ENCODE peak calls at places on chromosomes 13 and 19, in six cellular contexts. B, E, G, U, Q and T are unnamed samples. For H3K36me3 and H3K4me1, the result is how much of the 10 kb centered on the place peaks cover.

GRCh38 chr19:30441011-30441410 is 68.8 kb downstream of the ZNF536 start:
- DNase-seq in Q (no peak), B (no peak), U (no peak), G (no peak), E (no peak), T (no peak)

GRCh38 chr13:87669379-87669978 is 1.7 kb upstream of the SLITRK5 start:
- DNase-seq in G (no peak), E (no peak), B (no peak), Q (no peak), U (no peak), T (no peak)

GRCh38 chr19:16073988-16074387 is 2.3 kb upstream of the TPM4 start:
- DNase-seq in U (no peak), E (no peak), B (no peak), G (no peak), Q (no peak), T (no peak)

GRCh38 chr13:110758195-110758594 is 44.7 kb downstream of the ING1 start:
- DNase-seq in Q (no peak), G (no peak), E (no peak), U (no peak), B (no peak), T (no peak)

GRCh38 chr13:32309812-32310706 is 5.1 kb downstream of the ZAR1L start:
- DNase-seq in U (no peak), Q (no peak), G (peak), B (no peak), E (no peak), T (peak)

GRCh38 chr13:29924482-29924884 is 74.1 kb upstream of the UBL3 start:
- DNase-seq in Q (no peak), G (no peak), U (no peak), B (no peak), E (no peak), T (no peak)

GRCh38 chr13:68185767-68186166 is 955.6 kb upstream of the PCDH9 start:
- DNase-seq in E (no peak), Q (no peak), G (no peak), U (no peak), B (no peak), T (no peak)

GRCh38 chr13:28744091-28744536 is 25.3 kb upstream of the SLC46A3 start:
- DNase-seq in E (no peak), G (no peak), U (no peak), Q (no peak), B (no peak), T (no peak)

GRCh38 chr19:32489971-32490370 is 84.4 kb downstream of the DPY19L3 start:
- DNase-seq in U (no peak), B (no peak), E (no peak), G (no peak), Q (no peak), T (no peak)

GRCh38 chr19:40178756-40179155 is 12.5 kb upstream of the MAP3K10 start:
- DNase-seq in G (no peak), Q (no peak), E (no peak), B (no peak), U (no peak), T (no peak)

GRCh38 chr19:2168619-2169424 is 5.1 kb downstream of the DOT1L start:
- DNase-seq in B (peak), Q (peak), U (peak), G (peak), E (peak), T (peak)

GRCh38 chr13:23570099-23570926 is at the start of gene TNFRSF19:
- DNase-seq in U (peak), Q (no peak), B (peak), E (no peak), G (no peak), T (no peak)

GRCh38 chr19:41426952-41427646 is at the start of gene B3GNT8:
- DNase-seq in Q (peak), U (peak), B (peak), G (peak), E (peak), T (peak)

GRCh38 chr13:102814025-102814607 is 15.2 kb downstream of the BIVM start:
- DNase-seq in B (no peak), E (no peak), Q (no peak), U (no peak), G (no peak), T (no peak)

GRCh38 chr13:23086951-23087350 is 93.8 kb upstream of the SGCG start:
- DNase-seq in Q (no peak), E (no peak), B (no peak), U (no peak), G (no peak), T (no peak)

GRCh38 chr13:73307481-73307880 is 248.7 kb downstream of the KLF5 start:
- DNase-seq in U (no peak), G (peak), E (no peak), B (no peak), Q (no peak), T (no peak)

GRCh38 chr19:23273022-23273593 is 22.9 kb upstream of the ZNF724 start:
- DNase-seq in U (peak), E (no peak), G (peak), B (no peak), Q (no peak), T (no peak)

GRCh38 chr13:101792189-101792588 is 339.7 kb downstream of the ITGBL1 start:
- DNase-seq in U (no peak), G (no peak), B (no peak), E (no peak), Q (no peak), T (no peak)

GRCh38 chr13:107020393-107020792 is 452.5 kb upstream of the ARGLU1 start:
- DNase-seq in G (no peak), Q (no peak), E (no peak), B (no peak), U (no peak), T (no peak)

GRCh38 chr13:88908896-88909535 is 1237.8 kb downstream of the SLITRK5 start:
- DNase-seq in G (no peak), U (no peak), E (no peak), B (no peak), Q (no peak), T (no peak)

GRCh38 chr19:38526430-38526829 is 91.3 kb downstream of the MAP4K1 start:
- DNase-seq in G (no peak), Q (no peak), U (no peak), E (no peak), B (no peak), T (no peak)

GRCh38 chr13:29737061-29737460 is 113.4 kb downstream of the UBL3 start:
- DNase-seq in Q (no peak), B (no peak), E (no peak), G (no peak), U (no peak), T (no peak)

GRCh38 chr13:27679896-27680295 is 58.2 kb downstream of the POLR1D start:
- DNase-seq in U (no peak), B (no peak), Q (no peak), E (no peak), G (no peak), T (no peak)

GRCh38 chr19:6551607-6552450 is 21.0 kb downstream of the TNFSF9 start:
- DNase-seq in E (no peak), U (no peak), B (no peak), G (peak), Q (no peak), T (no peak)

GRCh38 chr19:19271828-19272599 is 1.1 kb downstream of the TM6SF2 start:
- DNase-seq in U (no peak), E (no peak), Q (no peak), G (no peak), B (no peak), T (no peak)

GRCh38 chr19:23917856-23918255 is 3.2 kb downstream of the ZNF726 start:
- DNase-seq in B (no peak), U (no peak), G (no peak), E (no peak), Q (no peak), T (no peak)

GRCh38 chr19:58054792-58055482 is 4.1 kb upstream of the ZNF135 start:
- DNase-seq in B (no peak), E (no peak), Q (no peak), U (no peak), G (peak), T (peak)

GRCh38 chr13:76769238-76769859 is 116.9 kb downstream of the KCTD12 start:
- DNase-seq in E (no peak), Q (no peak), G (no peak), B (no peak), U (no peak), T (no peak)

GRCh38 chr13:41644742-41645141 is 187.4 kb downstream of the RGCC start:
- DNase-seq in U (no peak), Q (no peak), E (no peak), B (no peak), G (no peak), T (no peak)

GRCh38 chr13:30731658-30732390 is 3.5 kb upstream of the ALOX5AP start:
- DNase-seq in E (no peak), G (no peak), B (no peak), U (peak), Q (no peak), T (no peak)

GRCh38 chr19:55179570-55180484 is at the start of gene SYT5:
- DNase-seq in E (no peak), U (no peak), G (peak), B (peak), Q (no peak), T (peak)

GRCh38 chr19:49475995-49476880 is 2.2 kb downstream of the FLT3LG start:
- DNase-seq in G (no peak), E (no peak), Q (no peak), U (peak), B (no peak), T (peak)

GRCh38 chr19:33291623-33292534 is 10.5 kb downstream of the CEBPA start:
- DNase-seq in E (no peak), B (no peak), U (no peak), Q (no peak), G (peak), T (no peak)

GRCh38 chr19:13373599-13373998 is 132.7 kb downstream of the CACNA1A start:
- DNase-seq in E (no peak), Q (no peak), G (no peak), B (no peak), U (no peak), T (no peak)

GRCh38 chr13:33728271-33729037 is 89.5 kb upstream of the RFC3 start:
- DNase-seq in B (peak), Q (no peak), U (peak), E (no peak), G (peak), T (no peak)

GRCh38 chr19:31334849-31335624 is 14.2 kb downstream of the TSHZ3 start:
- DNase-seq in U (no peak), G (no peak), Q (no peak), E (no peak), B (no peak), T (no peak)

GRCh38 chr13:43883636-43884035 is 3.9 kb downstream of the LACC1 start:
- DNase-seq in U (no peak), Q (no peak), E (no peak), B (no peak), G (no peak), T (no peak)

GRCh38 chr13:31674056-31674455 is 65.3 kb upstream of the RXFP2 start:
- DNase-seq in B (no peak), Q (no peak), E (no peak), U (no peak), G (no peak), T (no peak)

GRCh38 chr19:46723023-46723461 is 6.1 kb upstream of the PRKD2 start:
- DNase-seq in G (no peak), E (no peak), B (no peak), U (no peak), Q (no peak), T (no peak)
- H3K36me3 ChIP-seq in G (under half), E (half or more), B (under half), U (under half), Q (half or more), T (under half)

DNA sequence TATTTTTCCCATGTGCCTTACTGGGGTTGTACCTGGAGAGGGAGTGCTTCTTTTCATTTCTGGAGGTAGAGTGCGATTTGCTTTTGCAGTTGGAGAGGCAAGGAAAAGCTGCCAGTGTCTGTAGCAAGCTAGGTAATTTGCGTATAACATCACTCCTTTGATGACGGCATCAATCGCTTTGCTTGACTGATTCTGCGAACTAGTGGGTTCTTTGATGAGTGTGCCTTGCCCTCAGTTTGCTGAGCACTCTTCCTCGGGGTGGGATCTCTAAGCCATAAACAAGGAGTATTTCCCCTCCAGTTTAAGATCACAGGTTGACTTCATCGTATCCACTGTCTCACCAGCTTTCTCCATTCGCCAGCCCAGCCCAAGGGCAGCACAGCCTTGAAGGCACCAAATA is 344.5 kb downstream of the KCNRG start:
- DNase-seq in E (no peak), G (no peak), Q (no peak), B (no peak), U (no peak), T (no peak)
- TF ChIP-seq CTCF in E (no peak), G (no peak), Q (no peak), B (no peak), U (no peak), T (no peak)

GRCh38 chr13:49625392-49626137 is 2.7 kb upstream of the ARL11 start:
- DNase-seq in Q (no peak), B (peak), U (peak), E (no peak), G (peak), T (peak)

GRCh38 chr13:49627831-49628652 is at the start of gene ARL11:
- DNase-seq in U (peak), G (peak), E (peak), Q (no peak), B (peak), T (no peak)

GRCh38 chr13:49624207-49624606 is 4.1 kb upstream of the ARL11 start:
- DNase-seq in B (no peak), U (no peak), Q (no peak), E (no peak), G (no peak), T (no peak)

GRCh38 chr13:49620170-49620621 is 8.1 kb upstream of the ARL11 start:
- DNase-seq in B (no peak), U (no peak), G (peak), Q (no peak), E (no peak), T (no peak)

GRCh38 chr13:49622174-49622946 is 5.9 kb upstream of the ARL11 start:
- DNase-seq in E (no peak), U (no peak), B (peak), G (no peak), Q (no peak), T (no peak)
- H3K4me1 ChIP-seq in E (under half), U (under half), B (under half), G (under half), Q (under half), T (under half)

GRCh38 chr13:20988033-20988908 is 73.1 kb downstream of the LATS2 start:
- DNase-seq in U (no peak), G (no peak), B (no peak), E (no peak), Q (no peak), T (no peak)

GRCh38 chr13:20983386-20983785 is 78.0 kb downstream of the LATS2 start:
- DNase-seq in B (no peak), U (no peak), E (no peak), G (no peak), Q (no peak), T (no peak)

GRCh38 chr13:20981370-20982095 is 79.0 kb upstream of the XPO4 start:
- DNase-seq in B (no peak), G (no peak), U (no peak), Q (no peak), E (no peak), T (no peak)

GRCh38 chr13:20980899-20981298 is 78.4 kb upstream of the XPO4 start:
- DNase-seq in U (no peak), G (no peak), Q (no peak), E (no peak), B (no peak), T (no peak)

GRCh38 chr13:20984879-20985278 is 76.5 kb downstream of the LATS2 start:
- DNase-seq in Q (no peak), U (no peak), E (no peak), B (no peak), G (no peak), T (no peak)
- H3K36me3 ChIP-seq in Q (half or more), U (under half), E (under half), B (under half), G (under half), T (under half)